ENCODE peak calls at places on chromosomes 6 and 20, in ten cellular contexts. One of them, this sample, is unnamed.

GRCh38 chr6:149088361-149088760 is 229.2 kb upstream of the TAB2 start:
- DNase-seq in pancreas: no peak
- DNase-seq in OCI-LY7: no peak
- DNase-seq in cardiac muscle cell: no peak
- DNase-seq in upper lobe of right lung: no peak
- DNase-seq in spleen: no peak
- DNase-seq in lung: no peak
- DNase-seq in CD8-positive, alpha-beta memory T cell: no peak
- DNase-seq in left ventricle myocardium inferior: no peak
- DNase-seq in psoas muscle: no peak
- DNase-seq in this sample: peak; percentile 35

GRCh38 chr20:8153281-8153908 is 21.3 kb downstream of the PLCB1 start:
- DNase-seq in pancreas: no peak
- DNase-seq in OCI-LY7: no peak
- DNase-seq in cardiac muscle cell: peak; percentile 71
- DNase-seq in upper lobe of right lung: no peak
- DNase-seq in spleen: no peak
- DNase-seq in lung: no peak
- DNase-seq in CD8-positive, alpha-beta memory T cell: no peak
- DNase-seq in left ventricle myocardium inferior: no peak
- DNase-seq in psoas muscle: no peak
- DNase-seq in this sample: no peak

GRCh38 chr6:153145591-153145990 is 14.5 kb upstream of the RGS17 start:
- DNase-seq in pancreas: no peak
- DNase-seq in OCI-LY7: no peak
- DNase-seq in cardiac muscle cell: no peak
- DNase-seq in upper lobe of right lung: peak; percentile 34
- DNase-seq in spleen: no peak
- DNase-seq in lung: no peak
- DNase-seq in CD8-positive, alpha-beta memory T cell: no peak
- DNase-seq in left ventricle myocardium inferior: no peak
- DNase-seq in psoas muscle: no peak
- DNase-seq in this sample: peak; percentile 19

GRCh38 chr6:121413831-121414368 is 21.5 kb upstream of the GJA1 start:
- DNase-seq in pancreas: no peak
- DNase-seq in OCI-LY7: no peak
- DNase-seq in cardiac muscle cell: peak; percentile 75
- DNase-seq in upper lobe of right lung: no peak
- DNase-seq in spleen: no peak
- DNase-seq in lung: no peak
- DNase-seq in CD8-positive, alpha-beta memory T cell: no peak
- DNase-seq in left ventricle myocardium inferior: no peak
- DNase-seq in psoas muscle: no peak
- DNase-seq in this sample: no peak

GRCh38 chr6:130997061-130997753 is 65.8 kb downstream of the EPB41L2 start:
- DNase-seq in pancreas: no peak
- DNase-seq in OCI-LY7: no peak
- DNase-seq in cardiac muscle cell: peak; percentile 76
- DNase-seq in upper lobe of right lung: no peak
- DNase-seq in spleen: no peak
- DNase-seq in lung: no peak
- DNase-seq in CD8-positive, alpha-beta memory T cell: no peak
- DNase-seq in left ventricle myocardium inferior: no peak
- DNase-seq in psoas muscle: no peak
- DNase-seq in this sample: no peak

GRCh38 chr20:62423326-62423706 is 4.0 kb downstream of the RBBP8NL start:
- DNase-seq in pancreas: no peak
- DNase-seq in OCI-LY7: no peak
- DNase-seq in cardiac muscle cell: no peak
- DNase-seq in upper lobe of right lung: no peak
- DNase-seq in spleen: no peak
- DNase-seq in lung: no peak
- DNase-seq in CD8-positive, alpha-beta memory T cell: no peak
- DNase-seq in left ventricle myocardium inferior: no peak
- DNase-seq in psoas muscle: no peak
- DNase-seq in this sample: no peak

GRCh38 chr20:50464026-50464724 is 46.0 kb upstream of the PTPN1 start:
- DNase-seq in pancreas: peak; percentile 48
- DNase-seq in OCI-LY7: peak; percentile 62
- DNase-seq in cardiac muscle cell: peak; percentile 68
- DNase-seq in upper lobe of right lung: peak; percentile 78
- DNase-seq in spleen: peak; percentile 84
- DNase-seq in lung: peak; percentile 62
- DNase-seq in CD8-positive, alpha-beta memory T cell: peak; percentile 42
- DNase-seq in left ventricle myocardium inferior: peak; percentile 39
- DNase-seq in psoas muscle: peak; percentile 59
- DNase-seq in this sample: peak; percentile 58

GRCh38 chr6:150250826-150251225 is 108.0 kb downstream of the PPP1R14C start:
- DNase-seq in pancreas: no peak
- DNase-seq in OCI-LY7: no peak
- DNase-seq in cardiac muscle cell: peak; percentile 59
- DNase-seq in upper lobe of right lung: no peak
- DNase-seq in spleen: no peak
- DNase-seq in lung: no peak
- DNase-seq in CD8-positive, alpha-beta memory T cell: no peak
- DNase-seq in left ventricle myocardium inferior: no peak
- DNase-seq in psoas muscle: peak; percentile 27
- DNase-seq in this sample: peak; percentile 69

GRCh38 chr20:61554617-61555016 is 302.6 kb downstream of the CDH4 start:
- DNase-seq in pancreas: no peak
- DNase-seq in OCI-LY7: no peak
- DNase-seq in cardiac muscle cell: no peak
- DNase-seq in upper lobe of right lung: no peak
- DNase-seq in spleen: no peak
- DNase-seq in lung: no peak
- DNase-seq in CD8-positive, alpha-beta memory T cell: no peak
- DNase-seq in left ventricle myocardium inferior: no peak
- DNase-seq in psoas muscle: no peak
- DNase-seq in this sample: no peak

GRCh38 chr6:3625161-3625979 is 126.1 kb downstream of the PXDC1 start:
- DNase-seq in pancreas: no peak
- DNase-seq in OCI-LY7: no peak
- DNase-seq in cardiac muscle cell: no peak
- DNase-seq in upper lobe of right lung: no peak
- DNase-seq in spleen: peak; percentile 54
- DNase-seq in lung: no peak
- DNase-seq in CD8-positive, alpha-beta memory T cell: no peak
- DNase-seq in left ventricle myocardium inferior: no peak
- DNase-seq in psoas muscle: no peak
- DNase-seq in this sample: no peak

GRCh38 chr20:36736451-36737182 is 9.3 kb downstream of the NDRG3 start:
- DNase-seq in pancreas: no peak
- DNase-seq in OCI-LY7: no peak
- DNase-seq in cardiac muscle cell: no peak
- DNase-seq in upper lobe of right lung: no peak
- DNase-seq in spleen: no peak
- DNase-seq in lung: no peak
- DNase-seq in CD8-positive, alpha-beta memory T cell: no peak
- DNase-seq in left ventricle myocardium inferior: no peak
- DNase-seq in psoas muscle: no peak
- DNase-seq in this sample: no peak

GRCh38 chr6:82129814-82130213 is 117.7 kb downstream of the IBTK start:
- DNase-seq in pancreas: no peak
- DNase-seq in OCI-LY7: no peak
- DNase-seq in cardiac muscle cell: no peak
- DNase-seq in upper lobe of right lung: no peak
- DNase-seq in spleen: no peak
- DNase-seq in lung: no peak
- DNase-seq in CD8-positive, alpha-beta memory T cell: no peak
- DNase-seq in left ventricle myocardium inferior: no peak
- DNase-seq in psoas muscle: no peak
- DNase-seq in this sample: no peak

GRCh38 chr6:20692023-20692422 is 157.8 kb downstream of the CDKAL1 start:
- DNase-seq in pancreas: no peak
- DNase-seq in OCI-LY7: no peak
- DNase-seq in cardiac muscle cell: no peak
- DNase-seq in upper lobe of right lung: no peak
- DNase-seq in spleen: no peak
- DNase-seq in lung: no peak
- DNase-seq in CD8-positive, alpha-beta memory T cell: no peak
- DNase-seq in left ventricle myocardium inferior: no peak
- DNase-seq in psoas muscle: no peak
- DNase-seq in this sample: no peak

GRCh38 chr20:17925940-17926300 is 42.7 kb downstream of the SNX5 start:
- DNase-seq in pancreas: no peak
- DNase-seq in OCI-LY7: no peak
- DNase-seq in cardiac muscle cell: no peak
- DNase-seq in upper lobe of right lung: no peak
- DNase-seq in spleen: no peak
- DNase-seq in lung: no peak
- DNase-seq in CD8-positive, alpha-beta memory T cell: no peak
- DNase-seq in left ventricle myocardium inferior: no peak
- DNase-seq in psoas muscle: no peak
- DNase-seq in this sample: no peak

GRCh38 chr6:50185006-50185405 is 135.3 kb upstream of the DEFB112 start:
- DNase-seq in pancreas: no peak
- DNase-seq in OCI-LY7: no peak
- DNase-seq in cardiac muscle cell: no peak
- DNase-seq in upper lobe of right lung: no peak
- DNase-seq in spleen: no peak
- DNase-seq in lung: no peak
- DNase-seq in CD8-positive, alpha-beta memory T cell: no peak
- DNase-seq in left ventricle myocardium inferior: no peak
- DNase-seq in psoas muscle: no peak
- DNase-seq in this sample: no peak

GRCh38 chr6:24802271-24803059 is 3.7 kb upstream of the ARMH2 start:
- DNase-seq in pancreas: no peak
- DNase-seq in OCI-LY7: no peak
- DNase-seq in cardiac muscle cell: peak; percentile 9
- DNase-seq in upper lobe of right lung: no peak
- DNase-seq in spleen: no peak
- DNase-seq in lung: no peak
- DNase-seq in CD8-positive, alpha-beta memory T cell: no peak
- DNase-seq in left ventricle myocardium inferior: no peak
- DNase-seq in psoas muscle: no peak
- DNase-seq in this sample: no peak

GRCh38 chr20:20593447-20594170 is 118.8 kb downstream of the RALGAPA2 start:
- DNase-seq in pancreas: no peak
- DNase-seq in OCI-LY7: peak; percentile 37
- DNase-seq in cardiac muscle cell: peak; percentile 63
- DNase-seq in upper lobe of right lung: no peak
- DNase-seq in spleen: no peak
- DNase-seq in lung: no peak
- DNase-seq in CD8-positive, alpha-beta memory T cell: no peak
- DNase-seq in left ventricle myocardium inferior: no peak
- DNase-seq in psoas muscle: no peak
- DNase-seq in this sample: no peak

DNA sequence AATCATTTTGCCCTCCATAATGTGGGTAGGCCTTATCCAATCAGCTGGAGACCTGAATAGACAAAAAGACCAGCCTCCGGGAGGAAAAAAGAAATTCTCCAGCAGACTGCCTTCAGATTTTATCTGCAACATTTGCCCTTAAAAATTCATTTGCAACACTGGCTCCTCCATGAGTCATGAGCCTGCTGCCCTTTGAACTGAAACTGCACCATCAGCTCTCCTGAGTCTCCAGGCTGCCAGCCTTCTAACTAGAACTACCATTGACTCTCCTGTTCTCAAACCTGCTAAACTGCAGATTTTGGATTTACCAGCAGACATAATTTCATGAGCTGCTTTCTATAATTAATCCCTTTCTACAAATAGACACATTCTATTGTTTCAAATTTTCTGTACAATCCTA is 223.9 kb upstream of the THEMIS start:
- DNase-seq in pancreas: no peak
- DNase-seq in OCI-LY7: no peak
- DNase-seq in cardiac muscle cell: peak; percentile 47
- DNase-seq in upper lobe of right lung: no peak
- DNase-seq in spleen: no peak
- DNase-seq in lung: no peak
- DNase-seq in CD8-positive, alpha-beta memory T cell: no peak
- DNase-seq in left ventricle myocardium inferior: no peak
- DNase-seq in psoas muscle: no peak
- DNase-seq in this sample: no peak
- H3K9me3 ChIP-seq in pancreas: no peaks in the 10 kb centered on the region
- H3K9me3 ChIP-seq in OCI-LY7: no peaks in the 10 kb centered on the region
- H3K9me3 ChIP-seq in cardiac muscle cell: no peaks in the 10 kb centered on the region
- H3K9me3 ChIP-seq in upper lobe of right lung: no peaks in the 10 kb centered on the region
- H3K9me3 ChIP-seq in spleen: no peaks in the 10 kb centered on the region
- H3K9me3 ChIP-seq in lung: no peaks in the 10 kb centered on the region
- H3K9me3 ChIP-seq in CD8-positive, alpha-beta memory T cell: no peaks in the 10 kb centered on the region
- H3K9me3 ChIP-seq in left ventricle myocardium inferior: no peaks in the 10 kb centered on the region
- H3K9me3 ChIP-seq in psoas muscle: no peaks in the 10 kb centered on the region
- H3K9me3 ChIP-seq in this sample: no peaks in the 10 kb centered on the region

GRCh38 chr6:90290991-90291390 is 5.7 kb downstream of the BACH2 start:
- DNase-seq in pancreas: no peak
- DNase-seq in OCI-LY7: no peak
- DNase-seq in cardiac muscle cell: no peak
- DNase-seq in upper lobe of right lung: no peak
- DNase-seq in spleen: no peak
- DNase-seq in lung: no peak
- DNase-seq in CD8-positive, alpha-beta memory T cell: no peak
- DNase-seq in left ventricle myocardium inferior: no peak
- DNase-seq in psoas muscle: no peak
- DNase-seq in this sample: no peak
- H3K4me1 ChIP-seq in pancreas: peaks cover 13% of the 10 kb centered on the region
- H3K4me1 ChIP-seq in OCI-LY7: peaks cover 80% of the 10 kb centered on the region
- H3K4me1 ChIP-seq in cardiac muscle cell: peaks cover 2% of the 10 kb centered on the region
- H3K4me1 ChIP-seq in upper lobe of right lung: peaks cover 15% of the 10 kb centered on the region
- H3K4me1 ChIP-seq in spleen: peaks cover 16% of the 10 kb centered on the region
- H3K4me1 ChIP-seq in lung: no peaks in the 10 kb centered on the region
- H3K4me1 ChIP-seq in CD8-positive, alpha-beta memory T cell: peaks cover 69% of the 10 kb centered on the region
- H3K4me1 ChIP-seq in left ventricle myocardium inferior: peaks cover 26% of the 10 kb centered on the region
- H3K4me1 ChIP-seq in psoas muscle: peaks cover 51% of the 10 kb centered on the region
- H3K4me1 ChIP-seq in this sample: peaks cover 8% of the 10 kb centered on the region

GRCh38 chr6:170164271-170164900 is 126.5 kb downstream of the DLL1 start:
- DNase-seq in pancreas: no peak
- DNase-seq in OCI-LY7: no peak
- DNase-seq in cardiac muscle cell: no peak
- DNase-seq in upper lobe of right lung: no peak
- DNase-seq in spleen: peak; percentile 67
- DNase-seq in lung: no peak
- DNase-seq in CD8-positive, alpha-beta memory T cell: no peak
- DNase-seq in left ventricle myocardium inferior: no peak
- DNase-seq in psoas muscle: no peak
- DNase-seq in this sample: no peak
- H3K9me3 ChIP-seq in pancreas: no peaks in the 10 kb centered on the region
- H3K9me3 ChIP-seq in OCI-LY7: peaks cover 8% of the 10 kb centered on the region
- H3K9me3 ChIP-seq in cardiac muscle cell: no peaks in the 10 kb centered on the region
- H3K9me3 ChIP-seq in upper lobe of right lung: no peaks in the 10 kb centered on the region
- H3K9me3 ChIP-seq in spleen: peaks cover 14% of the 10 kb centered on the region
- H3K9me3 ChIP-seq in lung: no peaks in the 10 kb centered on the region
- H3K9me3 ChIP-seq in CD8-positive, alpha-beta memory T cell: no peaks in the 10 kb centered on the region
- H3K9me3 ChIP-seq in left ventricle myocardium inferior: no peaks in the 10 kb centered on the region
- H3K9me3 ChIP-seq in psoas muscle: no peaks in the 10 kb centered on the region
- H3K9me3 ChIP-seq in this sample: no peaks in the 10 kb centered on the region

DNA sequence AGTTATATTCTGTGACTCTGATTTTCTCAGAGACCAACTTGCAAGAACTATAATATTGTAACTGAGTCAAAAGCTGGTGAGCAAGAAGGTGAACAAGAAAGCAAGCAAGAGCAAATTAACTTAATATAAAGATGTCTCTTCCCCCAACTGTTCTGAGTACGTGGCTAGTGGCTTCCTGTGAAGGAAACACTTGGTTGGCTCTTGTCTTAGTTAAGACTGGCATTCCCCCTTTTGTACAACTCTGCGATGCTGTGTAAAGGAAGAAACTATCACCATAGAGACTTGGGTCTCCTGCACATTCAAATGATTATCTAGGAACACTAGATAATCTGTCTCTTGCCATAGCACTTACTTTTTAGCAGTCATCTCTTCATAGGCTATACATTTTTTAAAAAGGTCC is 47.3 kb upstream of the TNFAIP3 start:
- DNase-seq in pancreas: no peak
- DNase-seq in OCI-LY7: no peak
- DNase-seq in cardiac muscle cell: no peak
- DNase-seq in upper lobe of right lung: no peak
- DNase-seq in spleen: no peak
- DNase-seq in lung: no peak
- DNase-seq in CD8-positive, alpha-beta memory T cell: no peak
- DNase-seq in left ventricle myocardium inferior: no peak
- DNase-seq in psoas muscle: no peak
- DNase-seq in this sample: no peak
- H3K4me1 ChIP-seq in pancreas: no peaks in the 10 kb centered on the region
- H3K4me1 ChIP-seq in OCI-LY7: no peaks in the 10 kb centered on the region
- H3K4me1 ChIP-seq in cardiac muscle cell: peaks cover 25% of the 10 kb centered on the region
- H3K4me1 ChIP-seq in upper lobe of right lung: peaks cover 33% of the 10 kb centered on the region
- H3K4me1 ChIP-seq in spleen: peaks cover 19% of the 10 kb centered on the region
- H3K4me1 ChIP-seq in lung: no peaks in the 10 kb centered on the region
- H3K4me1 ChIP-seq in CD8-positive, alpha-beta memory T cell: peaks cover 65% of the 10 kb centered on the region
- H3K4me1 ChIP-seq in left ventricle myocardium inferior: peaks cover 25% of the 10 kb centered on the region
- H3K4me1 ChIP-seq in psoas muscle: no peaks in the 10 kb centered on the region
- H3K4me1 ChIP-seq in this sample: no peaks in the 10 kb centered on the region